ENCODE peak calls at places on chromosomes 6 and 20, in five cellular contexts. One of them, this sample, is unnamed.

GRCh38 chr6:106510090-106510970 is 119.0 kb downstream of the RTN4IP1 start:
- DNase-seq in kidney epithelial cell: no peak
- DNase-seq in GM12865: peak
- DNase-seq in heart right ventricle: peak
- DNase-seq in T-helper 17 cell: peak
- DNase-seq in this sample: peak

GRCh38 chr20:63270606-63271325 is 1.8 kb upstream of the ARFGAP1 start:
- DNase-seq in kidney epithelial cell: no peak
- DNase-seq in GM12865: no peak
- DNase-seq in heart right ventricle: no peak
- DNase-seq in T-helper 17 cell: no peak
- DNase-seq in this sample: no peak

GRCh38 chr20:50450961-50451752 is 59.0 kb upstream of the PTPN1 start:
- DNase-seq in kidney epithelial cell: no peak
- DNase-seq in GM12865: peak
- DNase-seq in heart right ventricle: no peak
- DNase-seq in T-helper 17 cell: no peak
- DNase-seq in this sample: no peak

GRCh38 chr6:165034271-165034741 is 275.1 kb downstream of the C6orf118 start:
- DNase-seq in kidney epithelial cell: no peak
- DNase-seq in GM12865: no peak
- DNase-seq in heart right ventricle: no peak
- DNase-seq in T-helper 17 cell: no peak
- DNase-seq in this sample: no peak

GRCh38 chr6:131657630-131658111 is 20.6 kb downstream of the ENPP3 start:
- DNase-seq in kidney epithelial cell: no peak
- DNase-seq in GM12865: no peak
- DNase-seq in heart right ventricle: no peak
- DNase-seq in T-helper 17 cell: no peak
- DNase-seq in this sample: no peak

GRCh38 chr6:51350308-51350904 is 531.7 kb downstream of the TFAP2B start:
- DNase-seq in kidney epithelial cell: no peak
- DNase-seq in GM12865: peak
- DNase-seq in heart right ventricle: no peak
- DNase-seq in T-helper 17 cell: no peak
- DNase-seq in this sample: no peak

GRCh38 chr6:22271044-22271443 is 25.8 kb downstream of the PRL start:
- DNase-seq in kidney epithelial cell: no peak
- DNase-seq in GM12865: peak
- DNase-seq in heart right ventricle: no peak
- DNase-seq in T-helper 17 cell: no peak
- DNase-seq in this sample: no peak

GRCh38 chr20:57977588-57977987 is 250.9 kb downstream of the ANKRD60 start:
- DNase-seq in kidney epithelial cell: no peak
- DNase-seq in GM12865: no peak
- DNase-seq in heart right ventricle: no peak
- DNase-seq in T-helper 17 cell: no peak
- DNase-seq in this sample: no peak

GRCh38 chr6:170058878-170059485 is 231.9 kb downstream of the DLL1 start:
- DNase-seq in kidney epithelial cell: no peak
- DNase-seq in GM12865: no peak
- DNase-seq in heart right ventricle: no peak
- DNase-seq in T-helper 17 cell: no peak
- DNase-seq in this sample: no peak

GRCh38 chr20:32343438-32343837 is 14.7 kb upstream of the ASXL1 start:
- DNase-seq in kidney epithelial cell: no peak
- DNase-seq in GM12865: no peak
- DNase-seq in heart right ventricle: no peak
- DNase-seq in T-helper 17 cell: no peak
- DNase-seq in this sample: no peak

GRCh38 chr20:53594068-53595017 is 704 bp upstream of the ZNF217 start:
- DNase-seq in kidney epithelial cell: no peak
- DNase-seq in GM12865: peak
- DNase-seq in heart right ventricle: peak
- DNase-seq in T-helper 17 cell: peak
- DNase-seq in this sample: peak

GRCh38 chr20:59470521-59470920 is 133.8 kb upstream of the PHACTR3 start:
- DNase-seq in kidney epithelial cell: no peak
- DNase-seq in GM12865: no peak
- DNase-seq in heart right ventricle: no peak
- DNase-seq in T-helper 17 cell: no peak
- DNase-seq in this sample: no peak

GRCh38 chr6:139888691-139889122 is 514.3 kb upstream of the CITED2 start:
- DNase-seq in kidney epithelial cell: no peak
- DNase-seq in GM12865: no peak
- DNase-seq in heart right ventricle: no peak
- DNase-seq in T-helper 17 cell: no peak
- DNase-seq in this sample: no peak

GRCh38 chr20:22489614-22490286 is 94.6 kb downstream of the FOXA2 start:
- DNase-seq in kidney epithelial cell: no peak
- DNase-seq in GM12865: no peak
- DNase-seq in heart right ventricle: no peak
- DNase-seq in T-helper 17 cell: no peak
- DNase-seq in this sample: no peak

GRCh38 chr6:131950767-131951575 is at the start of gene CCN2:
- DNase-seq in kidney epithelial cell: peak
- DNase-seq in GM12865: no peak
- DNase-seq in heart right ventricle: peak
- DNase-seq in T-helper 17 cell: no peak
- DNase-seq in this sample: no peak

GRCh38 chr6:36927691-36928546 is 26.6 kb upstream of the PI16 start:
- DNase-seq in kidney epithelial cell: no peak
- DNase-seq in GM12865: no peak
- DNase-seq in heart right ventricle: no peak
- DNase-seq in T-helper 17 cell: no peak
- DNase-seq in this sample: no peak

GRCh38 chr6:28657756-28658465 is 132.2 kb downstream of the GPX5 start:
- DNase-seq in kidney epithelial cell: no peak
- DNase-seq in GM12865: peak
- DNase-seq in heart right ventricle: no peak
- DNase-seq in T-helper 17 cell: no peak
- DNase-seq in this sample: peak

GRCh38 chr20:59258103-59258705 is 42.2 kb upstream of the EDN3 start:
- DNase-seq in kidney epithelial cell: no peak
- DNase-seq in GM12865: no peak
- DNase-seq in heart right ventricle: no peak
- DNase-seq in T-helper 17 cell: no peak
- DNase-seq in this sample: no peak

GRCh38 chr20:10398834-10399369 is 35.1 kb downstream of the MKKS start:
- DNase-seq in kidney epithelial cell: no peak
- DNase-seq in GM12865: no peak
- DNase-seq in heart right ventricle: no peak
- DNase-seq in T-helper 17 cell: no peak
- DNase-seq in this sample: no peak

GRCh38 chr6:29992792-29993191 is 50.5 kb downstream of the HLA-A start:
- DNase-seq in kidney epithelial cell: peak
- DNase-seq in GM12865: no peak
- DNase-seq in heart right ventricle: no peak
- DNase-seq in T-helper 17 cell: no peak
- DNase-seq in this sample: no peak

GRCh38 chr6:31365864-31366263 is 8.9 kb upstream of the HLA-B start:
- DNase-seq in kidney epithelial cell: no peak
- DNase-seq in GM12865: no peak
- DNase-seq in heart right ventricle: no peak
- DNase-seq in T-helper 17 cell: no peak
- DNase-seq in this sample: no peak

GRCh38 chr20:14198416-14198815 is 139.0 kb downstream of the FLRT3 start:
- DNase-seq in kidney epithelial cell: no peak
- DNase-seq in GM12865: no peak
- DNase-seq in heart right ventricle: no peak
- DNase-seq in T-helper 17 cell: no peak
- DNase-seq in this sample: no peak

GRCh38 chr20:25018841-25019240 is 26.3 kb upstream of the APMAP start:
- DNase-seq in kidney epithelial cell: no peak
- DNase-seq in GM12865: no peak
- DNase-seq in heart right ventricle: no peak
- DNase-seq in T-helper 17 cell: no peak
- DNase-seq in this sample: no peak

GRCh38 chr20:62745959-62746288 is 37.3 kb downstream of the NTSR1 start:
- DNase-seq in kidney epithelial cell: no peak
- DNase-seq in GM12865: no peak
- DNase-seq in heart right ventricle: peak
- DNase-seq in T-helper 17 cell: peak
- DNase-seq in this sample: no peak

GRCh38 chr6:11614534-11615213 is 77.1 kb downstream of the TMEM170B start:
- DNase-seq in kidney epithelial cell: no peak
- DNase-seq in GM12865: no peak
- DNase-seq in heart right ventricle: no peak
- DNase-seq in T-helper 17 cell: no peak
- DNase-seq in this sample: no peak

GRCh38 chr20:57325632-57326356 is 3.8 kb upstream of the SPO11 start:
- DNase-seq in kidney epithelial cell: no peak
- DNase-seq in GM12865: no peak
- DNase-seq in heart right ventricle: no peak
- DNase-seq in T-helper 17 cell: no peak
- DNase-seq in this sample: no peak

GRCh38 chr20:57761413-57761734 is 51.6 kb upstream of the PMEPA1 start:
- DNase-seq in kidney epithelial cell: no peak
- DNase-seq in GM12865: no peak
- DNase-seq in heart right ventricle: no peak
- DNase-seq in T-helper 17 cell: no peak
- DNase-seq in this sample: no peak

GRCh38 chr6:51839975-51840374 is 247.4 kb downstream of the PKHD1 start:
- DNase-seq in kidney epithelial cell: no peak
- DNase-seq in GM12865: no peak
- DNase-seq in heart right ventricle: no peak
- DNase-seq in T-helper 17 cell: no peak
- DNase-seq in this sample: no peak

GRCh38 chr20:63176035-63176434 is 39.9 kb downstream of the YTHDF1 start:
- DNase-seq in kidney epithelial cell: no peak
- DNase-seq in GM12865: no peak
- DNase-seq in heart right ventricle: no peak
- DNase-seq in T-helper 17 cell: no peak
- DNase-seq in this sample: no peak

GRCh38 chr20:6882911-6883310 is 115.4 kb downstream of the BMP2 start:
- DNase-seq in kidney epithelial cell: peak
- DNase-seq in GM12865: no peak
- DNase-seq in heart right ventricle: no peak
- DNase-seq in T-helper 17 cell: no peak
- DNase-seq in this sample: no peak

GRCh38 chr6:122839477-122839876 is 50.4 kb downstream of the SMPDL3A start:
- DNase-seq in kidney epithelial cell: peak
- DNase-seq in GM12865: peak
- DNase-seq in heart right ventricle: no peak
- DNase-seq in T-helper 17 cell: no peak
- DNase-seq in this sample: peak